ENCODE peak calls at places on chromosomes 12 and 14, in four cellular contexts. One of them, this sample, is unnamed.

GRCh38 chr12:49496417-49497360 is 42.1 kb upstream of the KCNH3 start:
- DNase-seq in effector memory CD4-positive, alpha-beta T cell: no peak
- DNase-seq in K562: no peak
- DNase-seq in PC-9: no peak
- DNase-seq in this sample: no peak

GRCh38 chr14:100586520-100587247 is 533 bp downstream of the BEGAIN start:
- DNase-seq in effector memory CD4-positive, alpha-beta T cell: no peak
- DNase-seq in K562: no peak
- DNase-seq in PC-9: no peak
- DNase-seq in this sample: no peak

GRCh38 chr12:67909091-67909531 is 80.1 kb upstream of the IFNG-AS1 start:
- DNase-seq in effector memory CD4-positive, alpha-beta T cell: no peak
- DNase-seq in K562: no peak
- DNase-seq in PC-9: peak; percentile 39
- DNase-seq in this sample: no peak

GRCh38 chr12:109840349-109841073 is 7.3 kb upstream of the TRPV4 start:
- DNase-seq in effector memory CD4-positive, alpha-beta T cell: no peak
- DNase-seq in K562: no peak
- DNase-seq in PC-9: peak; percentile 88
- DNase-seq in this sample: no peak

GRCh38 chr12:130214686-130215370 is 52.6 kb downstream of the FZD10 start:
- DNase-seq in effector memory CD4-positive, alpha-beta T cell: no peak
- DNase-seq in K562: no peak
- DNase-seq in PC-9: no peak
- DNase-seq in this sample: no peak

GRCh38 chr14:98858561-98858960 is 413.4 kb downstream of the BCL11B start:
- DNase-seq in effector memory CD4-positive, alpha-beta T cell: no peak
- DNase-seq in K562: no peak
- DNase-seq in PC-9: no peak
- DNase-seq in this sample: no peak

GRCh38 chr14:74408870-74409269 is 17.1 kb downstream of the SYNDIG1L start:
- DNase-seq in effector memory CD4-positive, alpha-beta T cell: no peak
- DNase-seq in K562: no peak
- DNase-seq in PC-9: no peak
- DNase-seq in this sample: no peak

GRCh38 chr14:66636240-66636639 is 128.3 kb downstream of the GPHN start:
- DNase-seq in effector memory CD4-positive, alpha-beta T cell: no peak
- DNase-seq in K562: no peak
- DNase-seq in PC-9: no peak
- DNase-seq in this sample: no peak

GRCh38 chr12:27673285-27673684 is 23.0 kb upstream of the REP15 start:
- DNase-seq in effector memory CD4-positive, alpha-beta T cell: no peak
- DNase-seq in K562: no peak
- DNase-seq in PC-9: no peak
- DNase-seq in this sample: no peak

GRCh38 chr12:13478650-13479181 is 282.2 kb downstream of the EMP1 start:
- DNase-seq in effector memory CD4-positive, alpha-beta T cell: no peak
- DNase-seq in K562: no peak
- DNase-seq in PC-9: no peak
- DNase-seq in this sample: no peak

GRCh38 chr14:20516921-20517320 is 11.6 kb downstream of the RNASE10 start:
- DNase-seq in effector memory CD4-positive, alpha-beta T cell: no peak
- DNase-seq in K562: no peak
- DNase-seq in PC-9: no peak
- DNase-seq in this sample: no peak

GRCh38 chr12:108700833-108701450 is 30.4 kb downstream of the CORO1C start:
- DNase-seq in effector memory CD4-positive, alpha-beta T cell: no peak
- DNase-seq in K562: no peak
- DNase-seq in PC-9: no peak
- DNase-seq in this sample: no peak

GRCh38 chr14:71203306-71203705 is 296.0 kb downstream of the PCNX1 start:
- DNase-seq in effector memory CD4-positive, alpha-beta T cell: no peak
- DNase-seq in K562: no peak
- DNase-seq in PC-9: no peak
- DNase-seq in this sample: no peak

GRCh38 chr14:23910081-23910875 is 43.3 kb upstream of the DHRS4 start:
- DNase-seq in effector memory CD4-positive, alpha-beta T cell: no peak
- DNase-seq in K562: peak; percentile 61
- DNase-seq in PC-9: no peak
- DNase-seq in this sample: peak; percentile 87

GRCh38 chr12:63922446-63922845 is 77.9 kb downstream of the SRGAP1 start:
- DNase-seq in effector memory CD4-positive, alpha-beta T cell: no peak
- DNase-seq in K562: no peak
- DNase-seq in PC-9: peak; percentile 55
- DNase-seq in this sample: no peak

GRCh38 chr14:93878251-93878650 is 48.9 kb upstream of the FAM181A start:
- DNase-seq in effector memory CD4-positive, alpha-beta T cell: no peak
- DNase-seq in K562: no peak
- DNase-seq in PC-9: no peak
- DNase-seq in this sample: no peak

GRCh38 chr12:112126916-112127315 is 1.6 kb downstream of the TRAFD1 start:
- DNase-seq in effector memory CD4-positive, alpha-beta T cell: no peak
- DNase-seq in K562: no peak
- DNase-seq in PC-9: no peak
- DNase-seq in this sample: no peak

GRCh38 chr12:106079148-106079738 is 59.5 kb downstream of the NUAK1 start:
- DNase-seq in effector memory CD4-positive, alpha-beta T cell: no peak
- DNase-seq in K562: no peak
- DNase-seq in PC-9: no peak
- DNase-seq in this sample: no peak

GRCh38 chr12:58922849-58923248 is 2.5 kb upstream of the LRIG3 start:
- DNase-seq in effector memory CD4-positive, alpha-beta T cell: no peak
- DNase-seq in K562: no peak
- DNase-seq in PC-9: peak; percentile 78
- DNase-seq in this sample: no peak

GRCh38 chr14:63134801-63135200 is 69.4 kb upstream of the RHOJ start:
- DNase-seq in effector memory CD4-positive, alpha-beta T cell: no peak
- DNase-seq in K562: peak; percentile 6
- DNase-seq in PC-9: no peak
- DNase-seq in this sample: peak; percentile 1

GRCh38 chr14:104460920-104461651 is 118.5 kb upstream of the C14orf180 start:
- DNase-seq in effector memory CD4-positive, alpha-beta T cell: no peak
- DNase-seq in K562: no peak
- DNase-seq in PC-9: no peak
- DNase-seq in this sample: no peak

GRCh38 chr12:125417446-125417845 is 352.2 kb downstream of the AACS start:
- DNase-seq in effector memory CD4-positive, alpha-beta T cell: no peak
- DNase-seq in K562: no peak
- DNase-seq in PC-9: no peak
- DNase-seq in this sample: no peak

GRCh38 chr14:105060751-105061427 is 4.3 kb downstream of the GPR132 start:
- DNase-seq in effector memory CD4-positive, alpha-beta T cell: no peak
- DNase-seq in K562: no peak
- DNase-seq in PC-9: no peak
- DNase-seq in this sample: no peak

GRCh38 chr12:105104762-105105161 is 2.8 kb upstream of the WASHC4 start:
- DNase-seq in effector memory CD4-positive, alpha-beta T cell: no peak
- DNase-seq in K562: no peak
- DNase-seq in PC-9: no peak
- DNase-seq in this sample: no peak

GRCh38 chr14:101922866-101923265 is 41.5 kb upstream of the DYNC1H1 start:
- DNase-seq in effector memory CD4-positive, alpha-beta T cell: no peak
- DNase-seq in K562: no peak
- DNase-seq in PC-9: no peak
- DNase-seq in this sample: no peak

GRCh38 chr12:87678453-87678852 is 350.7 kb downstream of the C12orf50 start:
- DNase-seq in effector memory CD4-positive, alpha-beta T cell: no peak
- DNase-seq in K562: no peak
- DNase-seq in PC-9: no peak
- DNase-seq in this sample: no peak

GRCh38 chr12:16103851-16104250 is 173.6 kb downstream of the SLC15A5 start:
- DNase-seq in effector memory CD4-positive, alpha-beta T cell: no peak
- DNase-seq in K562: no peak
- DNase-seq in PC-9: no peak
- DNase-seq in this sample: no peak

GRCh38 chr12:122721057-122721545 is 4.5 kb upstream of the HCAR3 start:
- DNase-seq in effector memory CD4-positive, alpha-beta T cell: no peak
- DNase-seq in K562: no peak
- DNase-seq in PC-9: no peak
- DNase-seq in this sample: no peak

GRCh38 chr12:105330938-105331804 is 680 bp downstream of the C12orf75 start:
- DNase-seq in effector memory CD4-positive, alpha-beta T cell: peak; percentile 29
- DNase-seq in K562: peak; percentile 19
- DNase-seq in PC-9: no peak
- DNase-seq in this sample: no peak

GRCh38 chr12:116058574-116058973 is 218.9 kb downstream of the MED13L start:
- DNase-seq in effector memory CD4-positive, alpha-beta T cell: no peak
- DNase-seq in K562: no peak
- DNase-seq in PC-9: no peak
- DNase-seq in this sample: no peak

GRCh38 chr12:26125451-26126339 is 858 bp upstream of the BHLHE41 start:
- DNase-seq in effector memory CD4-positive, alpha-beta T cell: no peak
- DNase-seq in K562: peak; percentile 17
- DNase-seq in PC-9: peak; percentile 88
- DNase-seq in this sample: no peak

GRCh38 chr12:49502590-49502989 is 36.2 kb upstream of the KCNH3 start:
- DNase-seq in effector memory CD4-positive, alpha-beta T cell: no peak
- DNase-seq in K562: no peak
- DNase-seq in PC-9: no peak
- DNase-seq in this sample: no peak

GRCh38 chr12:47602330-47602729 is 103.5 kb downstream of the RPAP3 start:
- DNase-seq in effector memory CD4-positive, alpha-beta T cell: no peak
- DNase-seq in K562: no peak
- DNase-seq in PC-9: no peak
- DNase-seq in this sample: no peak

GRCh38 chr14:31802838-31803237 is 241.6 kb downstream of the NUBPL start:
- DNase-seq in effector memory CD4-positive, alpha-beta T cell: no peak
- DNase-seq in K562: no peak
- DNase-seq in PC-9: no peak
- DNase-seq in this sample: no peak
- H3K36me3 ChIP-seq in effector memory CD4-positive, alpha-beta T cell: peaks cover 3% of the 10 kb centered on the region
- H3K36me3 ChIP-seq in K562: no peaks in the 10 kb centered on the region
- H3K36me3 ChIP-seq in PC-9: no peaks in the 10 kb centered on the region
- H3K36me3 ChIP-seq in this sample: no peaks in the 10 kb centered on the region

GRCh38 chr12:117167769-117168168 is 22.5 kb downstream of the FBXO21 start:
- DNase-seq in effector memory CD4-positive, alpha-beta T cell: no peak
- DNase-seq in K562: no peak
- DNase-seq in PC-9: no peak
- DNase-seq in this sample: no peak
- H3K27ac ChIP-seq in effector memory CD4-positive, alpha-beta T cell: no peak overlapping the region
- H3K27ac ChIP-seq in K562: no peak overlapping the region
- H3K27ac ChIP-seq in PC-9: no peak overlapping the region
- H3K27ac ChIP-seq in this sample: no peak overlapping the region

GRCh38 chr12:10102322-10102721 is 3.5 kb upstream of the CLEC1A start:
- DNase-seq in effector memory CD4-positive, alpha-beta T cell: no peak
- DNase-seq in K562: no peak
- DNase-seq in PC-9: no peak
- DNase-seq in this sample: no peak
- H3K4me3 ChIP-seq in effector memory CD4-positive, alpha-beta T cell: no peak overlapping the region
- H3K4me3 ChIP-seq in K562: no peak overlapping the region
- H3K4me3 ChIP-seq in PC-9: no peak overlapping the region
- H3K4me3 ChIP-seq in this sample: no peak overlapping the region

DNA sequence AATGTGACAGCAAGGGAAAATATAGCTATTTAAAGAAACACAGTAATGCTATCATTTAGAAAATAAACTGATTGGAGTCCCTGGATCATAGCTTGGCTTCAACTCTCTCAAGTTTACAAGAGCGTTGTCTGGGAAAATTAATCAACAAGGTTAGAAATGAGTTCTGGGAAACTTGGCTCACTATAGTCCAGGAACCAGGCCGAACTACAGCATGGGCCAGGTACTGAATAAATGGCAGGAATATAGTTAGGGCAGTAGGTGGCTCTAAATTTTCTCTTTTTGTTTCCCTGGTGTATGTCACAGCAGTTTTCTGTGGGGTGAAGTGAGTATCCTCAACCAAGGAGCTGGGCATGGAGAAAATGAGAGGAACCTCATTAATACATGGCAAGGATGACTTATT is 72.4 kb downstream of the PLBD1 start:
- DNase-seq in effector memory CD4-positive, alpha-beta T cell: no peak
- DNase-seq in K562: no peak
- DNase-seq in PC-9: no peak
- DNase-seq in this sample: no peak
- H3K36me3 ChIP-seq in effector memory CD4-positive, alpha-beta T cell: peaks cover 72% of the 10 kb centered on the region
- H3K36me3 ChIP-seq in K562: peaks cover 42% of the 10 kb centered on the region
- H3K36me3 ChIP-seq in PC-9: peaks cover 20% of the 10 kb centered on the region
- H3K36me3 ChIP-seq in this sample: peaks cover 8% of the 10 kb centered on the region

DNA sequence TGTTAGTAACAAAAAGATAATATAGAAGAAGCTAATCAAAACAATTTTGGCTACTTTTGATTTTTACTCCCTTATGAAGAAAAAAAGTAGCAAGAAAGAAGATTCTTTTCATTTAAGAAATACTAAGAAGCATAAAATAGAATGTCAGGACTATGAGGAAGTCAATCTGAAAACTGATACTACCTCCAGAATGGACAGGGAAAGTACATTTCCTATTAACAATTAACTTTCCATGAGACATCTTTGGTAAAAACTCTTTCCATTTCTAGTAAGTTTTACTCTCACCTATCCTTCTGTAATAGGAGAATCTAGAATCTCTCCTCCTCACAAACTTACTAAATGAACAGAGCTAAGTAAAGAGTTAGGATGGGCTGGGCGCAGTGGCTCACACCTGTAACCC is 51.3 kb upstream of the NPFF start:
- DNase-seq in effector memory CD4-positive, alpha-beta T cell: no peak
- DNase-seq in K562: no peak
- DNase-seq in PC-9: no peak
- DNase-seq in this sample: no peak
- H3K27ac ChIP-seq in effector memory CD4-positive, alpha-beta T cell: no peak overlapping the region
- H3K27ac ChIP-seq in K562: no peak overlapping the region
- H3K27ac ChIP-seq in PC-9: no peak overlapping the region
- H3K27ac ChIP-seq in this sample: no peak overlapping the region

DNA sequence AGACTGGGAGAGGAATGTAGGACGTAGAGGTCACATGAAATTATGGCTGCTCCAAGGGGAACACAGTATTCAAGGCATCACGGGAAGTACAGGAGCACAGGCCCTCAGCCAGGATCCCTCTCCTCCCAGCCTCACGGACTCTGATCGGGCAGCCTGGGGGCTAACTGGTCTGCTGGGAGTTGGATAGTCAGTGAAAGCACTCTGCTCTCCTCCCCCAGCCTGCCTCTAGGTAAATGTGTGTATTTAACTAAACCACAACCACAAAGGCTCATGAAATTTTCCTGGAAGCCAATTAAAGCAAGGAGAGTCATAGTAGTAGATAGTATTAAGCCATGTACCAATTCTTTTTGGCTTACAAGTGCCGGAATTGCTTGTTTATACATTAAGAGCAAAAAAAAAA is 254.3 kb downstream of the MSRB3 start:
- DNase-seq in effector memory CD4-positive, alpha-beta T cell: no peak
- DNase-seq in K562: no peak
- DNase-seq in PC-9: no peak
- DNase-seq in this sample: no peak
- H3K4me3 ChIP-seq in effector memory CD4-positive, alpha-beta T cell: no peak overlapping the region
- H3K4me3 ChIP-seq in K562: no peak overlapping the region
- H3K4me3 ChIP-seq in PC-9: no peak overlapping the region
- H3K4me3 ChIP-seq in this sample: no peak overlapping the region

GRCh38 chr12:57823131-57823907 is 4.8 kb upstream of the AVIL start:
- DNase-seq in effector memory CD4-positive, alpha-beta T cell: no peak
- DNase-seq in K562: no peak
- DNase-seq in PC-9: no peak
- DNase-seq in this sample: no peak
- H3K36me3 ChIP-seq in effector memory CD4-positive, alpha-beta T cell: peaks cover 73% of the 10 kb centered on the region
- H3K36me3 ChIP-seq in K562: peaks cover 69% of the 10 kb centered on the region
- H3K36me3 ChIP-seq in PC-9: peaks cover 20% of the 10 kb centered on the region
- H3K36me3 ChIP-seq in this sample: peaks cover 49% of the 10 kb centered on the region

GRCh38 chr12:6076776-6077700 is 47.4 kb downstream of the VWF start:
- DNase-seq in effector memory CD4-positive, alpha-beta T cell: no peak
- DNase-seq in K562: no peak
- DNase-seq in PC-9: no peak
- DNase-seq in this sample: no peak
- H3K27ac ChIP-seq in effector memory CD4-positive, alpha-beta T cell: no peak overlapping the region
- H3K27ac ChIP-seq in K562: no peak overlapping the region
- H3K27ac ChIP-seq in PC-9: no peak overlapping the region
- H3K27ac ChIP-seq in this sample: no peak overlapping the region

This sample was measured in iPS DF 6.9.